ENCODE peak calls at places on chromosome X, in nine cellular contexts. B is NCI-H1092; J is GM23248; S is germinal center; H is kidney glomerular epithelial cell; V is activated CD4-positive, alpha-beta T cell treated with anti-CD3 and anti-CD28 coated beads, Interleukin-2, amount 10 ng/mL, durations not matched to agents 7 days and 5 days; N is effector memory CD8-positive, alpha-beta T cell; T is NCI-H446 treated with DMSO at 0.1 percent for 48 hours; M is effector memory CD4-positive, alpha-beta T cell. K is an unnamed sample.

GRCh38 chrX:12988797-12989196 is 13.9 kb downstream of the TMSB4X start:
- DNase-seq in B (no peak), N (no peak), S (no peak), J (peak), T (no peak), V (no peak), H (peak), M (no peak), K (peak)

GRCh38 chrX:111164728-111165127 is 68.7 kb downstream of the PAK3 start:
- DNase-seq in H (no peak), S (no peak), V (no peak), N (no peak), B (no peak), M (no peak), J (peak), T (no peak), K (peak)

GRCh38 chrX:56268888-56269287 is 36.7 kb downstream of the KLF8 start:
- DNase-seq in B (no peak), J (no peak), M (no peak), T (no peak), S (no peak), H (no peak), V (no peak), N (no peak), K (no peak)

GRCh38 chrX:129980540-129981206 is 1.8 kb upstream of the BCORL1 start:
- DNase-seq in H (no peak), S (peak), V (no peak), N (no peak), J (peak), B (no peak), M (no peak), T (no peak), K (no peak)

GRCh38 chrX:123920065-123920785 is 41.3 kb upstream of the STAG2 start:
- DNase-seq in M (no peak), V (no peak), T (peak), J (peak), B (no peak), N (no peak), H (peak), S (no peak), K (peak)

GRCh38 chrX:40205471-40205870 is 107.7 kb upstream of the BCOR start:
- DNase-seq in S (no peak), T (no peak), B (no peak), V (no peak), H (no peak), J (no peak), N (no peak), M (no peak), K (no peak)

GRCh38 chrX:1589356-1590130 is 1.9 kb upstream of the AKAP17A start:
- DNase-seq in V (no peak), H (no peak), T (no peak), N (no peak), B (no peak), S (no peak), M (no peak), J (no peak), K (no peak)

GRCh38 chrX:72297953-72298730 is 7.6 kb downstream of the CITED1 start:
- DNase-seq in J (peak), N (no peak), B (no peak), S (no peak), H (no peak), T (no peak), V (no peak), M (no peak), K (peak)

GRCh38 chrX:81229208-81229607 is 27.3 kb downstream of the SH3BGRL start:
- DNase-seq in H (no peak), T (no peak), B (no peak), V (no peak), S (no peak), J (no peak), M (no peak), N (no peak), K (no peak)

GRCh38 chrX:37315511-37316248 is 33.5 kb upstream of the PRRG1 start:
- DNase-seq in B (no peak), S (no peak), V (no peak), T (no peak), N (no peak), H (no peak), M (no peak), J (no peak), K (no peak)

GRCh38 chrX:71650333-71650969 is 16.9 kb upstream of the LOC101059915 start:
- DNase-seq in S (no peak), T (no peak), H (no peak), N (peak), M (no peak), B (no peak), J (no peak), V (peak), K (no peak)

GRCh38 chrX:134004038-134004437 is 18.6 kb upstream of the GPC3 start:
- DNase-seq in B (no peak), S (no peak), V (no peak), J (peak), N (no peak), M (no peak), T (no peak), H (peak), K (peak)

GRCh38 chrX:153609917-153610833 is 11.2 kb upstream of the CCNQ start:
- DNase-seq in M (peak), V (peak), J (peak), T (peak), H (peak), N (peak), S (peak), B (peak), K (no peak)

GRCh38 chrX:136910565-136911040 is 30.1 kb upstream of the RBMX start:
- DNase-seq in S (no peak), J (peak), B (no peak), H (no peak), V (no peak), M (no peak), N (no peak), T (no peak), K (no peak)

GRCh38 chrX:68083510-68083909 is 349.8 kb downstream of the OPHN1 start:
- DNase-seq in M (no peak), S (no peak), B (no peak), J (peak), V (no peak), N (no peak), T (no peak), H (peak), K (peak)

GRCh38 chrX:52420824-52421443 is 52.1 kb downstream of the XAGE2 start:
- DNase-seq in S (no peak), H (no peak), V (no peak), B (no peak), M (no peak), J (peak), T (no peak), N (no peak), K (peak)

GRCh38 chrX:153874366-153875125 is 11.4 kb downstream of the L1CAM start:
- DNase-seq in M (no peak), V (no peak), B (no peak), S (no peak), T (no peak), N (no peak), H (peak), J (no peak), K (peak)

GRCh38 chrX:152822383-152823086 is 8.0 kb downstream of the CETN2 start:
- DNase-seq in M (no peak), J (peak), H (no peak), S (no peak), N (no peak), T (no peak), B (no peak), V (no peak), K (no peak)

GRCh38 chrX:13747836-13748235 is 13.3 kb downstream of the OFD1 start:
- DNase-seq in J (peak), T (no peak), S (no peak), B (no peak), V (peak), H (peak), N (peak), M (no peak), K (peak)

GRCh38 chrX:20712811-20713210 is 446.1 kb upstream of the RPS6KA3 start:
- DNase-seq in J (no peak), M (no peak), T (no peak), H (no peak), V (no peak), S (no peak), N (no peak), B (no peak), K (no peak)

GRCh38 chrX:154534526-154535322 is 11.9 kb downstream of the G6PD start:
- DNase-seq in T (peak), J (peak), H (peak), M (peak), S (peak), B (peak), V (peak), N (peak), K (peak)

GRCh38 chrX:17737707-17738001 is 361 bp downstream of the SCML1 start:
- DNase-seq in S (peak), V (no peak), B (peak), M (no peak), J (no peak), N (peak), H (no peak), T (no peak), K (no peak)

GRCh38 chrX:122113376-122113775 is 1066.0 kb downstream of the GLUD2 start:
- DNase-seq in M (no peak), B (no peak), V (no peak), H (no peak), N (no peak), S (no peak), J (no peak), T (no peak), K (no peak)

GRCh38 chrX:78330540-78330939 is 3.1 kb upstream of the CYSLTR1 start:
- DNase-seq in N (no peak), S (no peak), B (no peak), T (no peak), V (no peak), J (no peak), M (no peak), H (no peak), K (no peak)

GRCh38 chrX:47501226-47502071 is 18.4 kb upstream of the ZNF41 start:
- DNase-seq in B (no peak), N (no peak), S (no peak), V (no peak), M (no peak), J (peak), T (no peak), H (no peak), K (no peak)

GRCh38 chrX:23185951-23186350 is 148.7 kb upstream of the PTCHD1 start:
- DNase-seq in S (no peak), H (no peak), J (no peak), T (no peak), M (no peak), V (no peak), N (no peak), B (no peak), K (no peak)

GRCh38 chrX:133776072-133776471 is 209.3 kb downstream of the GPC3 start:
- DNase-seq in J (no peak), N (no peak), M (no peak), V (peak), B (peak), T (no peak), H (no peak), S (no peak), K (no peak)

GRCh38 chrX:100658936-100659335 is 14.9 kb downstream of the SRPX2 start:
- DNase-seq in J (no peak), S (no peak), H (no peak), M (no peak), N (no peak), V (no peak), T (peak), B (no peak), K (no peak)

GRCh38 chrX:68914337-68914989 is 85.6 kb downstream of the EFNB1 start:
- DNase-seq in J (no peak), H (no peak), M (no peak), S (no peak), V (no peak), B (no peak), N (no peak), T (no peak), K (no peak)

GRCh38 chrX:1491851-1492349 is 39.2 kb upstream of the ASMTL start:
- DNase-seq in H (no peak), T (no peak), S (peak), B (no peak), N (peak), M (no peak), V (peak), J (peak), K (no peak)

GRCh38 chrX:24542756-24543155 is 77.7 kb downstream of the PDK3 start:
- DNase-seq in J (no peak), S (no peak), H (no peak), N (no peak), M (no peak), T (no peak), V (no peak), B (no peak), K (no peak)

GRCh38 chrX:45505214-45505613 is 304.5 kb upstream of the DIPK2B start:
- DNase-seq in H (no peak), S (no peak), N (no peak), M (no peak), B (no peak), V (no peak), T (no peak), J (peak), K (peak)

GRCh38 chrX:129780441-129781105 is 824 bp downstream of the SASH3 start:
- DNase-seq in B (no peak), H (no peak), N (no peak), T (peak), J (no peak), S (no peak), V (no peak), M (no peak), K (no peak)

GRCh38 chrX:150486011-150486410 is 82.4 kb upstream of the MTM1 start:
- DNase-seq in V (peak), N (peak), H (peak), J (peak), S (peak), B (peak), T (no peak), M (no peak), K (peak)

GRCh38 chrX:154373340-154374306 is 811 bp downstream of the FLNA start:
- DNase-seq in J (peak), M (no peak), H (peak), T (peak), S (no peak), V (peak), B (peak), N (no peak), K (peak)

GRCh38 chrX:2960861-2961515 is 31.8 kb upstream of the ARSD start:
- DNase-seq in B (no peak), V (no peak), M (no peak), S (no peak), H (no peak), N (no peak), T (no peak), J (no peak), K (no peak)

GRCh38 chrX:143081231-143081630 is 55.5 kb downstream of the SPANXN4 start:
- DNase-seq in M (no peak), V (no peak), T (no peak), J (no peak), N (no peak), S (no peak), B (no peak), H (no peak), K (no peak)

GRCh38 chrX:41600266-41600665 is 88.5 kb upstream of the GPR34 start:
- DNase-seq in J (peak), H (peak), M (no peak), B (no peak), S (no peak), T (no peak), N (no peak), V (no peak), K (peak)